ENCODE peak calls at places on chromosomes 11 and 22, in four cellular contexts. P is stimulated activated CD4-positive, alpha-beta T cell treated with anti-CD3 and anti-CD28 coated beads, Interleukin-2, amount 100 ng/mL, for 24 hours; J is A673; C is kidney. V is an unnamed sample.

GRCh38 chr11:101434241-101434640 is 149.6 kb downstream of the TRPC6 start:
- DNase-seq in J (no peak), P (no peak), C (no peak), V (no peak)

GRCh38 chr11:118610773-118611432 is 3.5 kb downstream of the PHLDB1 start:
- DNase-seq in P (peak), C (peak), J (peak), V (peak)

GRCh38 chr11:63553759-63554158 is 9.4 kb downstream of the PLAAT2 start:
- DNase-seq in P (peak), C (no peak), J (no peak), V (peak)

GRCh38 chr11:62125881-62126280 is 2.1 kb downstream of the INCENP start:
- DNase-seq in P (no peak), C (no peak), J (no peak), V (no peak)

GRCh38 chr11:93329936-93330445 is 551 bp upstream of the DEUP1 start:
- DNase-seq in P (peak), C (no peak), J (peak), V (no peak)

GRCh38 chr11:76606102-76606793 is 64.3 kb downstream of the LRRC32 start:
- DNase-seq in J (no peak), C (peak), P (no peak), V (no peak)

GRCh38 chr11:114821626-114822025 is 143.3 kb downstream of the NXPE2 start:
- DNase-seq in C (no peak), P (no peak), J (no peak), V (no peak)

GRCh38 chr11:2259466-2259830 is 10.9 kb downstream of the ASCL2 start:
- DNase-seq in J (no peak), C (peak), P (no peak), V (no peak)

GRCh38 chr11:16790484-16791240 is 52.2 kb downstream of the C11orf58 start:
- DNase-seq in C (no peak), P (no peak), J (no peak), V (no peak)

GRCh38 chr11:30488304-30488998 is 97.7 kb downstream of the MPPED2 start:
- DNase-seq in J (peak), P (no peak), C (no peak), V (no peak)

GRCh38 chr11:129766858-129767604 is 48.6 kb upstream of the TMEM45B start:
- DNase-seq in C (no peak), J (peak), P (peak), V (no peak)

GRCh38 chr11:31844351-31844750 is 33.2 kb upstream of the PAX6 start:
- DNase-seq in P (no peak), C (no peak), J (no peak), V (no peak)

GRCh38 chr11:6828103-6828502 is 17.4 kb upstream of the OR10A5 start:
- DNase-seq in C (no peak), J (no peak), P (no peak), V (no peak)

GRCh38 chr11:72630104-72630852 is 43.9 kb downstream of the PDE2A start:
- DNase-seq in J (no peak), P (no peak), C (no peak), V (no peak)

GRCh38 chr11:35011389-35011788 is 95.0 kb downstream of the PDHX start:
- DNase-seq in P (no peak), J (no peak), C (no peak), V (no peak)

GRCh38 chr22:34696557-34696956 is 369.4 kb upstream of the ISX start:
- DNase-seq in P (no peak), J (peak), C (no peak), V (no peak)

GRCh38 chr11:25200925-25201324 is 704.1 kb downstream of the LUZP2 start:
- DNase-seq in P (no peak), J (no peak), C (no peak), V (no peak)

GRCh38 chr11:110296226-110297081 is at the start of gene RDX:
- DNase-seq in J (peak), P (peak), C (peak), V (peak)

GRCh38 chr11:67648140-67648795 is 2.3 kb downstream of the ACY3 start:
- DNase-seq in J (peak), C (no peak), P (peak), V (peak)

GRCh38 chr11:130262424-130262823 is 52.3 kb downstream of the ZBTB44 start:
- DNase-seq in P (no peak), J (no peak), C (no peak), V (no peak)